ENCODE peak calls at places on chromosomes 7 and 10, in five cellular contexts. One of them, this sample, is unnamed.

GRCh38 chr7:44962483-44963251 is 16.1 kb downstream of the MYO1G start:
- DNase-seq in GM12891: no peak
- DNase-seq in lung: no peak
- DNase-seq in T-helper 2 cell: no peak
- DNase-seq in effector memory CD8-positive, alpha-beta T cell: no peak
- DNase-seq in this sample: no peak

GRCh38 chr7:88586219-88586618 is 173.3 kb upstream of the ZNF804B start:
- DNase-seq in effector memory CD8-positive, alpha-beta T cell: no peak
- DNase-seq in T-helper 2 cell: no peak
- DNase-seq in GM12891: no peak
- DNase-seq in lung: no peak
- DNase-seq in this sample: no peak

GRCh38 chr7:128136215-128136597 is 104.9 kb upstream of the LEP start:
- DNase-seq in lung: no peak
- DNase-seq in GM12891: no peak
- DNase-seq in T-helper 2 cell: no peak
- DNase-seq in effector memory CD8-positive, alpha-beta T cell: no peak
- DNase-seq in this sample: no peak

GRCh38 chr10:128859738-128860386 is 607.2 kb upstream of the MGMT start:
- DNase-seq in lung: peak
- DNase-seq in T-helper 2 cell: no peak
- DNase-seq in effector memory CD8-positive, alpha-beta T cell: no peak
- DNase-seq in GM12891: peak
- DNase-seq in this sample: peak

GRCh38 chr10:131694963-131695813 is 205.6 kb upstream of the PPP2R2D start:
- DNase-seq in GM12891: no peak
- DNase-seq in lung: no peak
- DNase-seq in effector memory CD8-positive, alpha-beta T cell: no peak
- DNase-seq in T-helper 2 cell: no peak
- DNase-seq in this sample: no peak

GRCh38 chr7:83413425-83413824 is 235.5 kb downstream of the SEMA3E start:
- DNase-seq in GM12891: no peak
- DNase-seq in effector memory CD8-positive, alpha-beta T cell: no peak
- DNase-seq in lung: no peak
- DNase-seq in T-helper 2 cell: no peak
- DNase-seq in this sample: no peak

GRCh38 chr7:23895666-23896096 is 185.7 kb downstream of the STK31 start:
- DNase-seq in T-helper 2 cell: no peak
- DNase-seq in effector memory CD8-positive, alpha-beta T cell: no peak
- DNase-seq in lung: no peak
- DNase-seq in GM12891: no peak
- DNase-seq in this sample: no peak

GRCh38 chr10:22554481-22555182 is 159.7 kb downstream of the PIP4K2A start:
- DNase-seq in T-helper 2 cell: no peak
- DNase-seq in GM12891: no peak
- DNase-seq in effector memory CD8-positive, alpha-beta T cell: no peak
- DNase-seq in lung: peak
- DNase-seq in this sample: peak

GRCh38 chr10:97018251-97019212 is 167.2 kb downstream of the SLIT1 start:
- DNase-seq in GM12891: no peak
- DNase-seq in effector memory CD8-positive, alpha-beta T cell: no peak
- DNase-seq in lung: no peak
- DNase-seq in T-helper 2 cell: no peak
- DNase-seq in this sample: no peak

GRCh38 chr10:98886686-98887085 is 349.0 kb downstream of the HPSE2 start:
- DNase-seq in lung: no peak
- DNase-seq in T-helper 2 cell: no peak
- DNase-seq in effector memory CD8-positive, alpha-beta T cell: no peak
- DNase-seq in GM12891: no peak
- DNase-seq in this sample: no peak

This sample was measured in mucosa of gallbladder.